ENCODE peak calls at places on chromosomes 11 and 22, in seven cellular contexts. F is HuH-7.5; M is aorta; W is NCI-H774; X is RKO; G is activated effector memory CD4-positive, alpha-beta T cell treated with anti-CD3 and anti-CD28 coated beads, Interleukin-2, amount 50 U/mL, for 16 hours; I is dermis microvascular lymphatic vessel endothelial cell. K is an unnamed sample.

GRCh38 chr22:40426671-40427070 is 56.3 kb downstream of the SGSM3 start:
- DNase-seq in M (no peak), X (peak), G (peak), I (peak), W (peak), F (no peak), K (no peak)

GRCh38 chr11:107275632-107276031 is 182.0 kb downstream of the CWF19L2 start:
- DNase-seq in I (no peak), F (no peak), W (no peak), M (no peak), G (no peak), X (no peak), K (no peak)

GRCh38 chr22:49567894-49568750 is 259.6 kb downstream of the BRD1 start:
- DNase-seq in G (peak), I (no peak), F (no peak), W (no peak), X (no peak), M (peak), K (no peak)

GRCh38 chr22:24414984-24415945 is 12.1 kb upstream of the ADORA2A start:
- DNase-seq in I (no peak), X (no peak), M (no peak), W (no peak), F (no peak), G (no peak), K (no peak)

GRCh38 chr11:134252539-134253188 is 488 bp downstream of the THYN1 start:
- DNase-seq in M (no peak), X (peak), I (no peak), F (peak), W (no peak), G (peak), K (peak)

GRCh38 chr11:87143663-87144062 is 105.9 kb downstream of the TMEM135 start:
- DNase-seq in X (no peak), G (no peak), M (no peak), W (no peak), F (no peak), I (no peak), K (no peak)

GRCh38 chr22:38352436-38352835 is 35.2 kb upstream of the CSNK1E start:
- DNase-seq in M (no peak), I (no peak), F (no peak), G (peak), X (no peak), W (no peak), K (no peak)

GRCh38 chr22:49116021-49116420 is 711.7 kb downstream of the BRD1 start:
- DNase-seq in W (no peak), M (no peak), F (no peak), I (no peak), X (no peak), G (no peak), K (no peak)

GRCh38 chr11:35192347-35192746 is 53.4 kb downstream of the CD44 start:
- DNase-seq in G (no peak), F (peak), W (no peak), M (peak), I (no peak), X (no peak), K (peak)

GRCh38 chr22:47100019-47100418 is 337.6 kb downstream of the TBC1D22A start:
- DNase-seq in M (no peak), W (no peak), I (no peak), G (no peak), F (no peak), X (no peak), K (no peak)

GRCh38 chr11:126232683-126233082 is 21.1 kb downstream of the FAM118B start:
- DNase-seq in F (no peak), M (no peak), X (no peak), W (no peak), I (no peak), G (no peak), K (no peak)